ENCODE peak calls at places on chromosomes 12 and 14, in nine cellular contexts. N is Kasumi-1, D is smooth muscle cell of the brain vasculature, T is astrocyte of the spinal cord, Z is fibroblast of pulmonary artery, X is ELR, L is bronchial epithelial cell, G is dermis microvascular lymphatic vessel endothelial cell, R is globus pallidus. A is an unnamed sample.

GRCh38 chr14:95207475-95208253 is 50.3 kb upstream of the DICER1 start:
- DNase-seq in N (no peak), D (no peak), T (no peak), Z (no peak), X (no peak), L (no peak), G (no peak), R (no peak), A (no peak)

GRCh38 chr14:100203962-100204834 is 34.7 kb upstream of the YY1 start:
- DNase-seq in N (no peak), D (no peak), T (no peak), Z (peak; percentile 31), X (no peak), L (peak; percentile 86), G (no peak), R (no peak), A (no peak)

GRCh38 chr12:127054531-127054930 is 1212.4 kb upstream of the TMEM132C start:
- DNase-seq in N (no peak), D (no peak), T (peak; percentile 12), Z (peak; percentile 24), X (peak; percentile 63), L (no peak), G (no peak), R (no peak), A (peak; percentile 56)

GRCh38 chr12:88390811-88391210 is 189.5 kb downstream of the KITLG start:
- DNase-seq in N (no peak), D (no peak), T (no peak), Z (no peak), X (no peak), L (no peak), G (no peak), R (no peak), A (no peak)

GRCh38 chr12:97968641-97969171 is 506.1 kb downstream of the RMST start:
- DNase-seq in N (no peak), D (no peak), T (no peak), Z (no peak), X (no peak), L (no peak), G (no peak), R (no peak), A (no peak)

GRCh38 chr14:39682563-39682962 is 250.3 kb upstream of the FBXO33 start:
- DNase-seq in N (no peak), D (no peak), T (peak; percentile 43), Z (no peak), X (no peak), L (no peak), G (no peak), R (no peak), A (no peak)

GRCh38 chr14:35669782-35670181 is 135.8 kb downstream of the INSM2 start:
- DNase-seq in N (no peak), D (no peak), T (peak; percentile 59), Z (peak; percentile 16), X (peak; percentile 69), L (peak; percentile 98), G (no peak), R (no peak), A (no peak)

GRCh38 chr14:60151715-60152114 is 13.5 kb downstream of the DHRS7 start:
- DNase-seq in N (peak; percentile 94), D (peak; percentile 33), T (peak; percentile 72), Z (peak; percentile 91), X (peak; percentile 95), L (peak; percentile 94), G (peak; percentile 72), R (peak; percentile 71), A (peak; percentile 69)

GRCh38 chr14:54497224-54497623 is 8.4 kb upstream of the GMFB start:
- DNase-seq in N (no peak), D (no peak), T (no peak), Z (no peak), X (no peak), L (no peak), G (no peak), R (no peak), A (no peak)

GRCh38 chr12:124457287-124458219 is 109.9 kb downstream of the NCOR2 start:
- DNase-seq in N (peak; percentile 93), D (no peak), T (peak; percentile 19), Z (peak; percentile 67), X (peak; percentile 57), L (no peak), G (no peak), R (peak; percentile 86), A (peak; percentile 59)

GRCh38 chr14:81310606-81311005 is 89.5 kb downstream of the STON2 start:
- DNase-seq in N (no peak), D (no peak), T (no peak), Z (no peak), X (no peak), L (no peak), G (peak; percentile 96), R (no peak), A (no peak)

GRCh38 chr12:42039146-42039545 is 105.5 kb downstream of the GXYLT1 start:
- DNase-seq in N (no peak), D (no peak), T (peak; percentile 68), Z (peak; percentile 58), X (peak; percentile 63), L (peak; percentile 41), G (no peak), R (no peak), A (peak; percentile 6)